ENCODE peak calls at places on chromosomes 7 and 10, in ten cellular contexts. One of them, this sample, is unnamed.

GRCh38 chr10:80177781-80178636 is 27.3 kb downstream of the ANXA11 start:
- DNase-seq in sigmoid colon: no peak
- DNase-seq in transverse colon: no peak
- DNase-seq in HepG2: no peak
- DNase-seq in endothelial cell of umbilical vein: no peak
- DNase-seq in suprapubic skin: no peak
- DNase-seq in spleen: no peak
- DNase-seq in GM12878: no peak
- DNase-seq in HCT116: no peak
- DNase-seq in GM23338: no peak
- DNase-seq in this sample: no peak

GRCh38 chr10:110845756-110846620 is 25.7 kb upstream of the PDCD4 start:
- DNase-seq in spleen: no peak
- DNase-seq in GM12878: no peak
- DNase-seq in sigmoid colon: peak
- DNase-seq in transverse colon: peak
- DNase-seq in endothelial cell of umbilical vein: no peak
- DNase-seq in HCT116: no peak
- DNase-seq in HepG2: peak
- DNase-seq in suprapubic skin: no peak
- DNase-seq in GM23338: no peak
- DNase-seq in this sample: no peak

GRCh38 chr10:113739577-113739976 is 11.9 kb upstream of the PLEKHS1 start:
- DNase-seq in HCT116: no peak
- DNase-seq in sigmoid colon: no peak
- DNase-seq in GM12878: no peak
- DNase-seq in suprapubic skin: no peak
- DNase-seq in spleen: no peak
- DNase-seq in endothelial cell of umbilical vein: no peak
- DNase-seq in transverse colon: no peak
- DNase-seq in GM23338: no peak
- DNase-seq in HepG2: no peak
- DNase-seq in this sample: no peak

GRCh38 chr7:151836927-151837205 is 40.0 kb downstream of the PRKAG2 start:
- DNase-seq in spleen: peak
- DNase-seq in transverse colon: no peak
- DNase-seq in GM12878: no peak
- DNase-seq in sigmoid colon: no peak
- DNase-seq in GM23338: no peak
- DNase-seq in HepG2: no peak
- DNase-seq in endothelial cell of umbilical vein: no peak
- DNase-seq in suprapubic skin: no peak
- DNase-seq in HCT116: no peak
- DNase-seq in this sample: no peak

GRCh38 chr10:55242544-55242943 is 441.5 kb upstream of the PCDH15 start:
- DNase-seq in spleen: no peak
- DNase-seq in endothelial cell of umbilical vein: no peak
- DNase-seq in transverse colon: no peak
- DNase-seq in HCT116: no peak
- DNase-seq in sigmoid colon: no peak
- DNase-seq in suprapubic skin: no peak
- DNase-seq in GM23338: peak
- DNase-seq in HepG2: no peak
- DNase-seq in GM12878: no peak
- DNase-seq in this sample: no peak

GRCh38 chr10:78588194-78588811 is 480.5 kb upstream of the ZMIZ1 start:
- DNase-seq in endothelial cell of umbilical vein: no peak
- DNase-seq in spleen: no peak
- DNase-seq in sigmoid colon: peak
- DNase-seq in HCT116: no peak
- DNase-seq in transverse colon: peak
- DNase-seq in suprapubic skin: no peak
- DNase-seq in GM12878: no peak
- DNase-seq in HepG2: peak
- DNase-seq in GM23338: no peak
- DNase-seq in this sample: no peak

GRCh38 chr7:66110861-66111260 is 3.8 kb upstream of the CRCP start:
- DNase-seq in transverse colon: no peak
- DNase-seq in sigmoid colon: no peak
- DNase-seq in spleen: no peak
- DNase-seq in GM12878: no peak
- DNase-seq in suprapubic skin: no peak
- DNase-seq in HepG2: peak
- DNase-seq in endothelial cell of umbilical vein: no peak
- DNase-seq in GM23338: peak
- DNase-seq in HCT116: peak
- DNase-seq in this sample: no peak

GRCh38 chr7:140977351-140978140 is 37.2 kb downstream of the MRPS33 start:
- DNase-seq in GM12878: no peak
- DNase-seq in sigmoid colon: no peak
- DNase-seq in HCT116: no peak
- DNase-seq in endothelial cell of umbilical vein: no peak
- DNase-seq in spleen: no peak
- DNase-seq in HepG2: no peak
- DNase-seq in transverse colon: no peak
- DNase-seq in suprapubic skin: no peak
- DNase-seq in GM23338: no peak
- DNase-seq in this sample: no peak

GRCh38 chr7:100612730-100613446 is 548 bp downstream of the MOSPD3 start:
- DNase-seq in GM12878: no peak
- DNase-seq in GM23338: peak
- DNase-seq in spleen: no peak
- DNase-seq in HCT116: no peak
- DNase-seq in HepG2: peak
- DNase-seq in endothelial cell of umbilical vein: no peak
- DNase-seq in suprapubic skin: no peak
- DNase-seq in transverse colon: no peak
- DNase-seq in sigmoid colon: no peak
- DNase-seq in this sample: no peak

GRCh38 chr7:2495402-2496309 is 19.5 kb upstream of the GRIFIN start:
- DNase-seq in transverse colon: no peak
- DNase-seq in GM23338: peak
- DNase-seq in suprapubic skin: no peak
- DNase-seq in spleen: no peak
- DNase-seq in GM12878: no peak
- DNase-seq in sigmoid colon: no peak
- DNase-seq in HCT116: no peak
- DNase-seq in endothelial cell of umbilical vein: no peak
- DNase-seq in HepG2: no peak
- DNase-seq in this sample: no peak

GRCh38 chr10:54402576-54402975 is 398.5 kb downstream of the PCDH15 start:
- DNase-seq in suprapubic skin: no peak
- DNase-seq in spleen: no peak
- DNase-seq in GM12878: no peak
- DNase-seq in sigmoid colon: no peak
- DNase-seq in HepG2: peak
- DNase-seq in GM23338: peak
- DNase-seq in endothelial cell of umbilical vein: peak
- DNase-seq in transverse colon: no peak
- DNase-seq in HCT116: no peak
- DNase-seq in this sample: no peak

GRCh38 chr10:2037966-2038493 is 300.7 kb upstream of the ADARB2 start:
- DNase-seq in HepG2: no peak
- DNase-seq in suprapubic skin: no peak
- DNase-seq in transverse colon: no peak
- DNase-seq in spleen: no peak
- DNase-seq in endothelial cell of umbilical vein: no peak
- DNase-seq in GM12878: no peak
- DNase-seq in HCT116: no peak
- DNase-seq in GM23338: no peak
- DNase-seq in sigmoid colon: no peak
- DNase-seq in this sample: no peak

GRCh38 chr7:1842321-1843221 is 172.5 kb downstream of the ELFN1 start:
- DNase-seq in spleen: peak
- DNase-seq in endothelial cell of umbilical vein: no peak
- DNase-seq in HepG2: peak
- DNase-seq in HCT116: no peak
- DNase-seq in transverse colon: peak
- DNase-seq in suprapubic skin: peak
- DNase-seq in sigmoid colon: peak
- DNase-seq in GM12878: no peak
- DNase-seq in GM23338: peak
- DNase-seq in this sample: no peak

DNA sequence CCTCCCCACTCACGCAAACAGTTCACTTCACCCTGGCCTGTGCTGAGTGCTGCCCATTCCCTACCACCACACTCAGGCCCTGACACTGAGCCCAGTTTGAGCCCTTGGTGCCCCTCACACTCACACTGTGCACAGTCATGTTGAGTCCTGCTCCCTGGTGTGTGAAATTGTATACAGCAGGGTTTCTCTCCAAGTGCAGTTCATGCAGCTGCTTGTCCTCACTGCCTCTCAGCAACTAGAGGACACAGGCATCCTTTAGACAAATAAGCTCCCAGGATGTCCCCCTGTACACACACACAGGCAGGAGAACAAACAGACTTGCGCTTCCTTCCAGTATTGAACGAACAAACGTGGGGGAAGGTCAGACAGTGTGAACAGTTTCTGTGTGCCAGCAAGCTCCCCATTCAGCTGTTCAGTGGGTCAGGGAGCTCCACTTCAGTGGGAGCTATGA is 6.8 kb downstream of the MYO1G start:
- DNase-seq in transverse colon: no peak
- DNase-seq in endothelial cell of umbilical vein: no peak
- DNase-seq in GM12878: no peak
- DNase-seq in suprapubic skin: no peak
- DNase-seq in sigmoid colon: peak
- DNase-seq in HCT116: no peak
- DNase-seq in spleen: no peak
- DNase-seq in GM23338: no peak
- DNase-seq in HepG2: peak
- DNase-seq in this sample: no peak
- TF ChIP-seq POLR2AphosphoS5 in transverse colon: no peak
- TF ChIP-seq POLR2AphosphoS5 in endothelial cell of umbilical vein: no peak
- TF ChIP-seq POLR2AphosphoS5 in GM12878: no peak
- TF ChIP-seq POLR2AphosphoS5 in suprapubic skin: no peak
- TF ChIP-seq POLR2AphosphoS5 in sigmoid colon: no peak
- TF ChIP-seq POLR2AphosphoS5 in HCT116: no peak
- TF ChIP-seq POLR2AphosphoS5 in spleen: no peak
- TF ChIP-seq POLR2AphosphoS5 in GM23338: no peak
- TF ChIP-seq POLR2AphosphoS5 in HepG2: peak
- TF ChIP-seq POLR2AphosphoS5 in this sample: no peak

DNA sequence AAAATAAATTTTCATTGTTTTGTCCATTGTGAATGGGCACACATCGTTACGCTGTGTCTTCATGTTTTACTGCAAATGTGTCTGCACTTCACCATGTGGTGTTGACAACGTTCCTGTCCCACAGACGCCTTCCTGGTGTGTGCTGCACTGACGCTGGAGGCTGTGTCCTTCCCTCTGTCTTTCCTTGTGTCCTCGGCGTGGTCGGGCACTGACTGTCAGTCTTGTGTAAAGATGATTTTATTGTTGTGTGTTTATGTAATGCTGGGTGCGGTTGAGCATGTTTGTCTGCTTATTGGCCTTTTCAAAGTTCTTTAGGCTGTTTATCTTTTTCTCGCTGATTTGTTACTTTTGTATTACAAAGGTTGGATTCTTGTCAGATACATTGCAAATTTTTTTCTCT is 18.1 kb downstream of the IDI2 start:
- DNase-seq in transverse colon: no peak
- DNase-seq in GM23338: no peak
- DNase-seq in HepG2: no peak
- DNase-seq in GM12878: no peak
- DNase-seq in suprapubic skin: no peak
- DNase-seq in spleen: no peak
- DNase-seq in endothelial cell of umbilical vein: no peak
- DNase-seq in HCT116: no peak
- DNase-seq in sigmoid colon: no peak
- DNase-seq in this sample: no peak
- TF ChIP-seq POLR2AphosphoS5 in transverse colon: no peak
- TF ChIP-seq POLR2AphosphoS5 in GM23338: no peak
- TF ChIP-seq POLR2AphosphoS5 in HepG2: no peak
- TF ChIP-seq POLR2AphosphoS5 in GM12878: no peak
- TF ChIP-seq POLR2AphosphoS5 in suprapubic skin: no peak
- TF ChIP-seq POLR2AphosphoS5 in spleen: no peak
- TF ChIP-seq POLR2AphosphoS5 in endothelial cell of umbilical vein: no peak
- TF ChIP-seq POLR2AphosphoS5 in HCT116: no peak
- TF ChIP-seq POLR2AphosphoS5 in sigmoid colon: no peak
- TF ChIP-seq POLR2AphosphoS5 in this sample: no peak

DNA sequence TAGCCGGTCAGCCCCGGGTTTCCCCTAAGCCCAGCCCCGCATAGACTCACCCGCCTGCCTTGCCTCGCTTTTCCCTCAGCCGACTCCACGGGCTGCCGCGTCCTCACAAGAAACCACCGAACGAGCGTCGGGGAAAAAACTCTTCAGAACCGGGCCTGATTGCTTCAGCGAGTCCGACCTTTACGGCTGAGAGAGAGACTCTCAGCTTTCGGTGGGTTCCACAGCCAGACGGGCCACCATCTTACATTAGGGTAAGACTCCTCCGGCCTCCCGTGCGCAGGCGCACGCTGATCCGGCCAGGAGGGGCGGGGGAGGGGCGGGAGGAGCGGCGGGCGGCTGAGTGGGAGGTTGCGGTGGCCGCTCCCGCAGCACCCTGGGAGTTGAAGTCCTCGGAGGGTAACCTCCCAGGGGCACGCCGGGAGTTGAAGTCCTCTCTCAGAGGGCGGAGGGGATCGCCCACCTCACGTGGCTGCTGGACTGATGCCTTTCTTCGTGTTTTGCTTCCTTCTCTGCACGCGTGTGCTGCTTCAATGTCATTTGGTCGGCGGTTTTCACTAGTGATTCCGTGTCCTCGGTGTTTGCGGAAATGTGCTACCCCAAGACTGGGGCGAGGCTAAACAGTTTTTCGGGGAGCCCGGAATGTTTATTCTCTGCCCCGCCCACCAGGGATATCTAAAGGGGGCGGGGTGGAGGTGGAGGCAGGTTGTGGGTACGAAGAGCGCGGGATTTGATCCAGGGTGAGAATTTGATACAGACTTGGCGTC is at the start of gene CNOT4:
- DNase-seq in endothelial cell of umbilical vein: peak
- DNase-seq in GM23338: peak
- DNase-seq in HCT116: peak
- DNase-seq in suprapubic skin: peak
- DNase-seq in HepG2: peak
- DNase-seq in spleen: peak
- DNase-seq in transverse colon: peak
- DNase-seq in sigmoid colon: peak
- DNase-seq in GM12878: peak
- DNase-seq in this sample: peak
- TF ChIP-seq POLR2AphosphoS5 in endothelial cell of umbilical vein: peak
- TF ChIP-seq POLR2AphosphoS5 in GM23338: peak
- TF ChIP-seq POLR2AphosphoS5 in HCT116: peak
- TF ChIP-seq POLR2AphosphoS5 in suprapubic skin: peak
- TF ChIP-seq POLR2AphosphoS5 in HepG2: peak
- TF ChIP-seq POLR2AphosphoS5 in spleen: peak
- TF ChIP-seq POLR2AphosphoS5 in transverse colon: peak
- TF ChIP-seq POLR2AphosphoS5 in sigmoid colon: peak
- TF ChIP-seq POLR2AphosphoS5 in GM12878: peak
- TF ChIP-seq POLR2AphosphoS5 in this sample: peak

DNA sequence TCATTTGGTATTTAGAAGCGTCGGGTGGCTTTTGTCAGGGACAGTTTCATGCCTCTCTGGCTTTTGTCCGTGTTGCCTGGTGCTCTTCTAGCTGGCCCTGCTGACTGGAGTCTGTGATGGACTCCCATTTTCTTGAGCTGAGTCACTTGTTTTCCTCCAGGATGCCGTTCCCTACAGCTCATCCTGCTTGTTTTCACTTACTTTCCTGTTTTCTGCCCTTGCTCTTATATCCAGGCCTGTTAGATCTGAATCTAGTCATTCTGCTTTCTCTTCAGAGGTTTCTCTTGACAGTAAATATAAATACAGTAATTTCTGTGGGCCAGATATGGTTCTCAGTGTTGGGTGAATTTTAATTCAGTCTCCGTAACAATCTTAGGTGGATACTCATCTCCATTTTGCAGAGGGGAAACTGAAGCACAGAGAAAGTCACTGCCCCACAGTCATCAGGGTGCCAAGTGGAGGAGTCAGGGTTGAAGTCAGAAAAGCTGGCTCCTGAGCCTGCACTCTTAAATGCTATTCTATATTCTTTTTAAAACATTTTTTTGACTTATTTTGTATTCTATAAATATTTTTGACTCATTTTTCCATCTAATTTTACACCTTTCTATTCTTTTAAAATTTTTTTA is 85.4 kb downstream of the CCNY start:
- DNase-seq in suprapubic skin: no peak
- DNase-seq in HCT116: peak
- DNase-seq in transverse colon: peak
- DNase-seq in GM23338: no peak
- DNase-seq in GM12878: no peak
- DNase-seq in HepG2: peak
- DNase-seq in spleen: no peak
- DNase-seq in endothelial cell of umbilical vein: peak
- DNase-seq in sigmoid colon: peak
- DNase-seq in this sample: no peak
- TF ChIP-seq POLR2AphosphoS5 in suprapubic skin: no peak
- TF ChIP-seq POLR2AphosphoS5 in HCT116: no peak
- TF ChIP-seq POLR2AphosphoS5 in transverse colon: peak
- TF ChIP-seq POLR2AphosphoS5 in GM23338: no peak
- TF ChIP-seq POLR2AphosphoS5 in GM12878: no peak
- TF ChIP-seq POLR2AphosphoS5 in HepG2: no peak
- TF ChIP-seq POLR2AphosphoS5 in spleen: no peak
- TF ChIP-seq POLR2AphosphoS5 in endothelial cell of umbilical vein: peak
- TF ChIP-seq POLR2AphosphoS5 in sigmoid colon: peak
- TF ChIP-seq POLR2AphosphoS5 in this sample: peak

This sample was measured in upper lobe of left lung.